ENCODE peak calls at places on chromosomes 11 and 22, in nine cellular contexts. One of them, this sample, is unnamed.

GRCh38 chr22:20904980-20905355 is 12.2 kb upstream of the CRKL start:
- DNase-seq in H7: no peak
- DNase-seq in A172: no peak
- DNase-seq in neuronal stem cell: no peak
- DNase-seq in sciatic nerve: no peak
- DNase-seq in progenitor cell of endocrine pancreas: no peak
- DNase-seq in tibial nerve: no peak
- DNase-seq in fibroblast of gingiva: no peak
- DNase-seq in activated CD4-positive, alpha-beta T cell treated with anti-CD3 and anti-CD28 coated beads, Interleukin-2, amount 50 U/mL, for 4 hours: no peak
- DNase-seq in this sample: no peak

GRCh38 chr11:71927813-71928738 is at the start of gene XNDC1N:
- DNase-seq in H7: peak; percentile 83
- DNase-seq in neuronal stem cell: peak; percentile 91
- DNase-seq in tibial nerve: peak; percentile 71
- DNase-seq in progenitor cell of endocrine pancreas: peak; percentile 16
- DNase-seq in A172: peak; percentile 86
- DNase-seq in fibroblast of gingiva: no peak
- DNase-seq in activated CD4-positive, alpha-beta T cell treated with anti-CD3 and anti-CD28 coated beads, Interleukin-2, amount 50 U/mL, for 4 hours: peak; percentile 67
- DNase-seq in sciatic nerve: peak; percentile 75
- DNase-seq in this sample: peak; percentile 91

GRCh38 chr11:68266936-68267880 is 4.6 kb downstream of the C11orf24 start:
- DNase-seq in tibial nerve: peak; percentile 3
- DNase-seq in H7: no peak
- DNase-seq in sciatic nerve: no peak
- DNase-seq in progenitor cell of endocrine pancreas: no peak
- DNase-seq in fibroblast of gingiva: no peak
- DNase-seq in neuronal stem cell: no peak
- DNase-seq in activated CD4-positive, alpha-beta T cell treated with anti-CD3 and anti-CD28 coated beads, Interleukin-2, amount 50 U/mL, for 4 hours: no peak
- DNase-seq in A172: no peak
- DNase-seq in this sample: no peak

GRCh38 chr11:38835986-38836385 is 2237.9 kb upstream of the RAG2 start:
- DNase-seq in progenitor cell of endocrine pancreas: no peak
- DNase-seq in fibroblast of gingiva: no peak
- DNase-seq in tibial nerve: no peak
- DNase-seq in neuronal stem cell: no peak
- DNase-seq in A172: no peak
- DNase-seq in H7: no peak
- DNase-seq in activated CD4-positive, alpha-beta T cell treated with anti-CD3 and anti-CD28 coated beads, Interleukin-2, amount 50 U/mL, for 4 hours: no peak
- DNase-seq in sciatic nerve: no peak
- DNase-seq in this sample: no peak

GRCh38 chr22:37173709-37174108 is 14.3 kb downstream of the C1QTNF6 start:
- DNase-seq in tibial nerve: peak; percentile 67
- DNase-seq in progenitor cell of endocrine pancreas: no peak
- DNase-seq in sciatic nerve: peak; percentile 70
- DNase-seq in fibroblast of gingiva: peak; percentile 88
- DNase-seq in neuronal stem cell: no peak
- DNase-seq in A172: no peak
- DNase-seq in H7: no peak
- DNase-seq in activated CD4-positive, alpha-beta T cell treated with anti-CD3 and anti-CD28 coated beads, Interleukin-2, amount 50 U/mL, for 4 hours: no peak
- DNase-seq in this sample: peak; percentile 34

GRCh38 chr22:22397292-22397870 is 111.2 kb downstream of the ZNF280B start:
- DNase-seq in fibroblast of gingiva: peak; percentile 50
- DNase-seq in H7: no peak
- DNase-seq in neuronal stem cell: no peak
- DNase-seq in sciatic nerve: no peak
- DNase-seq in A172: peak; percentile 69
- DNase-seq in progenitor cell of endocrine pancreas: no peak
- DNase-seq in tibial nerve: peak; percentile 46
- DNase-seq in activated CD4-positive, alpha-beta T cell treated with anti-CD3 and anti-CD28 coated beads, Interleukin-2, amount 50 U/mL, for 4 hours: no peak
- DNase-seq in this sample: no peak

GRCh38 chr11:62605467-62605866 is 3.8 kb upstream of the MTA2 start:
- DNase-seq in tibial nerve: no peak
- DNase-seq in activated CD4-positive, alpha-beta T cell treated with anti-CD3 and anti-CD28 coated beads, Interleukin-2, amount 50 U/mL, for 4 hours: no peak
- DNase-seq in neuronal stem cell: no peak
- DNase-seq in progenitor cell of endocrine pancreas: no peak
- DNase-seq in sciatic nerve: no peak
- DNase-seq in A172: no peak
- DNase-seq in fibroblast of gingiva: no peak
- DNase-seq in H7: no peak
- DNase-seq in this sample: no peak

GRCh38 chr11:82671451-82671850 is 62.2 kb downstream of the FAM181B start:
- DNase-seq in tibial nerve: no peak
- DNase-seq in sciatic nerve: no peak
- DNase-seq in A172: no peak
- DNase-seq in fibroblast of gingiva: no peak
- DNase-seq in progenitor cell of endocrine pancreas: no peak
- DNase-seq in H7: no peak
- DNase-seq in activated CD4-positive, alpha-beta T cell treated with anti-CD3 and anti-CD28 coated beads, Interleukin-2, amount 50 U/mL, for 4 hours: no peak
- DNase-seq in neuronal stem cell: no peak
- DNase-seq in this sample: no peak

GRCh38 chr11:64686466-64687175 is 36.4 kb downstream of the NRXN2 start:
- DNase-seq in neuronal stem cell: no peak
- DNase-seq in fibroblast of gingiva: no peak
- DNase-seq in progenitor cell of endocrine pancreas: no peak
- DNase-seq in activated CD4-positive, alpha-beta T cell treated with anti-CD3 and anti-CD28 coated beads, Interleukin-2, amount 50 U/mL, for 4 hours: no peak
- DNase-seq in sciatic nerve: no peak
- DNase-seq in A172: no peak
- DNase-seq in H7: no peak
- DNase-seq in tibial nerve: no peak
- DNase-seq in this sample: no peak

GRCh38 chr11:75814369-75814685 is 683 bp upstream of the UVRAG start:
- DNase-seq in A172: no peak
- DNase-seq in tibial nerve: no peak
- DNase-seq in sciatic nerve: no peak
- DNase-seq in activated CD4-positive, alpha-beta T cell treated with anti-CD3 and anti-CD28 coated beads, Interleukin-2, amount 50 U/mL, for 4 hours: no peak
- DNase-seq in fibroblast of gingiva: no peak
- DNase-seq in H7: no peak
- DNase-seq in neuronal stem cell: no peak
- DNase-seq in progenitor cell of endocrine pancreas: no peak
- DNase-seq in this sample: no peak

GRCh38 chr22:21760640-21761039 is 25.0 kb upstream of the YPEL1 start:
- DNase-seq in sciatic nerve: no peak
- DNase-seq in tibial nerve: no peak
- DNase-seq in neuronal stem cell: no peak
- DNase-seq in fibroblast of gingiva: peak; percentile 72
- DNase-seq in A172: no peak
- DNase-seq in progenitor cell of endocrine pancreas: no peak
- DNase-seq in H7: no peak
- DNase-seq in activated CD4-positive, alpha-beta T cell treated with anti-CD3 and anti-CD28 coated beads, Interleukin-2, amount 50 U/mL, for 4 hours: no peak
- DNase-seq in this sample: no peak

GRCh38 chr11:86062719-86063118 is 6.2 kb downstream of the PICALM start:
- DNase-seq in progenitor cell of endocrine pancreas: no peak
- DNase-seq in A172: no peak
- DNase-seq in activated CD4-positive, alpha-beta T cell treated with anti-CD3 and anti-CD28 coated beads, Interleukin-2, amount 50 U/mL, for 4 hours: no peak
- DNase-seq in tibial nerve: no peak
- DNase-seq in fibroblast of gingiva: no peak
- DNase-seq in sciatic nerve: no peak
- DNase-seq in H7: no peak
- DNase-seq in neuronal stem cell: no peak
- DNase-seq in this sample: no peak

GRCh38 chr22:23696326-23696851 is 5.6 kb downstream of the RGL4 start:
- DNase-seq in H7: peak; percentile 34
- DNase-seq in fibroblast of gingiva: no peak
- DNase-seq in A172: no peak
- DNase-seq in sciatic nerve: no peak
- DNase-seq in neuronal stem cell: no peak
- DNase-seq in activated CD4-positive, alpha-beta T cell treated with anti-CD3 and anti-CD28 coated beads, Interleukin-2, amount 50 U/mL, for 4 hours: peak; percentile 67
- DNase-seq in tibial nerve: no peak
- DNase-seq in progenitor cell of endocrine pancreas: no peak
- DNase-seq in this sample: peak; percentile 93

GRCh38 chr11:103525069-103525468 is 415.8 kb downstream of the DYNC2H1 start:
- DNase-seq in A172: peak; percentile 18
- DNase-seq in H7: no peak
- DNase-seq in sciatic nerve: no peak
- DNase-seq in tibial nerve: no peak
- DNase-seq in neuronal stem cell: no peak
- DNase-seq in fibroblast of gingiva: peak; percentile 14
- DNase-seq in progenitor cell of endocrine pancreas: no peak
- DNase-seq in activated CD4-positive, alpha-beta T cell treated with anti-CD3 and anti-CD28 coated beads, Interleukin-2, amount 50 U/mL, for 4 hours: no peak
- DNase-seq in this sample: no peak

GRCh38 chr11:28463826-28464225 is 355.6 kb downstream of the METTL15 start:
- DNase-seq in sciatic nerve: no peak
- DNase-seq in H7: no peak
- DNase-seq in neuronal stem cell: no peak
- DNase-seq in activated CD4-positive, alpha-beta T cell treated with anti-CD3 and anti-CD28 coated beads, Interleukin-2, amount 50 U/mL, for 4 hours: no peak
- DNase-seq in tibial nerve: no peak
- DNase-seq in fibroblast of gingiva: peak; percentile 74
- DNase-seq in A172: peak; percentile 5
- DNase-seq in progenitor cell of endocrine pancreas: no peak
- DNase-seq in this sample: no peak